ENCODE peak calls at places on chromosomes 3 and 15, in eight cellular contexts. Z is neural progenitor cell, I is mesenchymal stem cell, H is NT2/D1, P is GM12878, Y is GM23248, F is K562, M is right cardiac atrium. B is an unnamed sample.
A peak's percentile ranks its signal among the peaks of the same experiment; 100 is the strongest.

GRCh38 chr3:123312331-123313265 is 110.9 kb downstream of the SEC22A start:
- DNase-seq in Z (no peak), I (peak; percentile 70), H (no peak), P (no peak), Y (no peak), F (no peak), M (no peak), B (peak; percentile 56)

GRCh38 chr15:48596841-48597240 is 48.7 kb downstream of the FBN1 start:
- DNase-seq in Z (no peak), I (no peak), H (no peak), P (peak; percentile 19), Y (no peak), F (no peak), M (no peak), B (no peak)

GRCh38 chr3:122714269-122714668 is 33.6 kb downstream of the PARP14 start:
- DNase-seq in Z (no peak), I (no peak), H (no peak), P (no peak), Y (peak; percentile 2), F (no peak), M (no peak), B (no peak)

GRCh38 chr3:48428088-48428862 is 1.6 kb downstream of the PLXNB1 start:
- DNase-seq in Z (peak; percentile 77), I (no peak), H (no peak), P (no peak), Y (peak; percentile 39), F (no peak), M (no peak), B (peak; percentile 7)

GRCh38 chr3:63661242-63661641 is 8.8 kb downstream of the SNTN start:
- DNase-seq in Z (no peak), I (no peak), H (no peak), P (no peak), Y (peak; percentile 33), F (peak; percentile 2), M (no peak), B (no peak)

GRCh38 chr3:49867871-49868321 is 1.8 kb downstream of the CAMKV start:
- DNase-seq in Z (peak; percentile 88), I (peak; percentile 54), H (peak; percentile 77), P (no peak), Y (peak; percentile 65), F (peak; percentile 53), M (no peak), B (no peak)

GRCh38 chr3:44954962-44955361 is 21.0 kb downstream of the ZDHHC3 start:
- DNase-seq in Z (no peak), I (peak; percentile 78), H (no peak), P (no peak), Y (peak; percentile 33), F (peak; percentile 27), M (no peak), B (no peak)

GRCh38 chr15:92018535-92019239 is 165.2 kb downstream of the SLCO3A1 start:
- DNase-seq in Z (no peak), I (no peak), H (no peak), P (no peak), Y (no peak), F (no peak), M (no peak), B (no peak)

GRCh38 chr3:106208979-106209378 is 340.2 kb upstream of the CBLB start:
- DNase-seq in Z (no peak), I (no peak), H (no peak), P (no peak), Y (peak; percentile 39), F (no peak), M (no peak), B (no peak)

GRCh38 chr3:50515565-50516047 is 12.2 kb upstream of the CACNA2D2 start:
- DNase-seq in Z (peak; percentile 89), I (peak; percentile 36), H (no peak), P (no peak), Y (no peak), F (no peak), M (peak; percentile 63), B (peak; percentile 71)

GRCh38 chr15:82129769-82130168 is 84.0 kb upstream of the MEX3B start:
- DNase-seq in Z (no peak), I (peak; percentile 79), H (no peak), P (no peak), Y (peak; percentile 93), F (no peak), M (no peak), B (no peak)

GRCh38 chr3:87145553-87145952 is 81.6 kb upstream of the CHMP2B start:
- DNase-seq in Z (peak; percentile 17), I (peak; percentile 22), H (peak; percentile 43), P (no peak), Y (peak; percentile 23), F (peak; percentile 34), M (no peak), B (no peak)

GRCh38 chr3:42032693-42033349 is 58.3 kb upstream of the TRAK1 start:
- DNase-seq in Z (peak; percentile 91), I (peak; percentile 98), H (no peak), P (no peak), Y (peak; percentile 97), F (peak; percentile 55), M (peak; percentile 71), B (peak; percentile 88)

GRCh38 chr3:42031808-42032475 is 59.2 kb upstream of the TRAK1 start:
- DNase-seq in Z (peak; percentile 59), I (peak; percentile 62), H (no peak), P (no peak), Y (peak; percentile 62), F (no peak), M (no peak), B (peak; percentile 55)

GRCh38 chr3:42035007-42035406 is 56.1 kb upstream of the TRAK1 start:
- DNase-seq in Z (no peak), I (no peak), H (no peak), P (no peak), Y (no peak), F (no peak), M (no peak), B (no peak)

GRCh38 chr3:42035816-42036482 is 55.2 kb upstream of the TRAK1 start:
- DNase-seq in Z (no peak), I (no peak), H (no peak), P (no peak), Y (no peak), F (peak; percentile 29), M (no peak), B (no peak)

DNA sequence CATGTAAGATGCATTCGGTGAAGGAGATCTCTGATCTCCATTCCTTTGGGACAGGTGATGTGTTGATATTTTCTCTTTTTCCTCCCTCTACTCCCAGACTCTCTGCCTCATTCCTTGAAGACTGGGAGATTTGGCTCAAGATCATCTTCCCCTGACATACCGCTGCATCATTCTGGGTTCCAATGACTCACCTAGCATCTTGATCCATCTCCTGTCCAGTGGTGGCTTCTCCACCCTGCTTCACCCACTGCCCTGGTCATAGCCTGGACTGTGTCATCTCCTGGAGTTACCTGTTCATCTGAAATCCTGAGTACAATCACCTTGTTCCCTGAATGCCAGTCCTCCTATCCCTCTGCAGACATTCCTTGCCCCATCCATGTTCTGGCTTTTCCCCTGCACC is 57.4 kb upstream of the TRAK1 start:
- DNase-seq in Z (no peak), I (no peak), H (no peak), P (no peak), Y (peak; percentile 82), F (no peak), M (no peak), B (no peak)
- H3K4me3 ChIP-seq in Z (no peak overlapping the region), I (peak overlapping the region; percentile 50), H (no peak overlapping the region), P (no peak overlapping the region), Y (peak overlapping the region; percentile 54), F (no peak overlapping the region), M (no peak overlapping the region), B (no peak overlapping the region)

DNA sequence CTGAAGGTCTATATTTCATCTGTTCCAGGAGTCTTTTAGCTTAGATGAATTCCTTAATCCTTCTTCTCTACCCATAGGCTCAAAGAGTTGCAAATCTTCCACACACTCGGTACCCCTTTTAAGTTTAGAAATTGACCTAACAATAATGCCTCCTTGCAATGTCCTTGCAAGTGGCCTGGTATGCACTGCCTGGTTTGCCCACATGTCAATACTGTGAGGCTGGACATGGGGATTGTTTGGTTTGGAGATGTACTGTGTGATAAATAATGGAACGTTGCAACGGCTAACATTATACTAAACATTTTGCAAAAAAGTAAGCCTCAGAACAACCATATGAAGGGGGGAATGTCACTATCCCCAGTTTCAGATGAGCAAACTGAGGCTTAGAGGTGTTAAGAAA is 22.4 kb upstream of the TPM1 start:
- DNase-seq in Z (no peak), I (no peak), H (no peak), P (no peak), Y (no peak), F (no peak), M (no peak), B (no peak)
- H3K4me1 ChIP-seq in Z (peaks cover 14% of the 10 kb centered on the region), I (peaks cover 23% of the 10 kb centered on the region), H (no peaks in the 10 kb centered on the region), P (no peaks in the 10 kb centered on the region), Y (peaks cover 76% of the 10 kb centered on the region), F (no peaks in the 10 kb centered on the region), M (peaks cover 4% of the 10 kb centered on the region), B (no peaks in the 10 kb centered on the region)

GRCh38 chr3:172591876-172592771 is 68.9 kb upstream of the TNFSF10 start:
- DNase-seq in Z (no peak), I (peak; percentile 25), H (no peak), P (peak; percentile 96), Y (no peak), F (peak; percentile 28), M (no peak), B (no peak)

GRCh38 chr3:172598904-172599303 is 75.7 kb upstream of the TNFSF10 start:
- DNase-seq in Z (no peak), I (no peak), H (no peak), P (no peak), Y (no peak), F (no peak), M (no peak), B (no peak)

GRCh38 chr3:172596394-172596706 is 73.1 kb upstream of the TNFSF10 start:
- DNase-seq in Z (no peak), I (no peak), H (no peak), P (no peak), Y (no peak), F (no peak), M (no peak), B (no peak)

GRCh38 chr3:172592898-172593669 is 69.9 kb upstream of the TNFSF10 start:
- DNase-seq in Z (no peak), I (no peak), H (no peak), P (no peak), Y (no peak), F (no peak), M (no peak), B (no peak)

GRCh38 chr3:172595648-172596393 is 72.6 kb upstream of the TNFSF10 start:
- DNase-seq in Z (peak; percentile 60), I (peak; percentile 67), H (no peak), P (peak; percentile 60), Y (peak; percentile 86), F (peak; percentile 61), M (no peak), B (no peak)
- H3K4me3 ChIP-seq in Z (no peak overlapping the region), I (peak overlapping the region; percentile 67), H (no peak overlapping the region), P (peak overlapping the region; percentile 37), Y (peak overlapping the region; percentile 71), F (no peak overlapping the region), M (peak overlapping the region; percentile 66), B (peak overlapping the region; percentile 45)

DNA sequence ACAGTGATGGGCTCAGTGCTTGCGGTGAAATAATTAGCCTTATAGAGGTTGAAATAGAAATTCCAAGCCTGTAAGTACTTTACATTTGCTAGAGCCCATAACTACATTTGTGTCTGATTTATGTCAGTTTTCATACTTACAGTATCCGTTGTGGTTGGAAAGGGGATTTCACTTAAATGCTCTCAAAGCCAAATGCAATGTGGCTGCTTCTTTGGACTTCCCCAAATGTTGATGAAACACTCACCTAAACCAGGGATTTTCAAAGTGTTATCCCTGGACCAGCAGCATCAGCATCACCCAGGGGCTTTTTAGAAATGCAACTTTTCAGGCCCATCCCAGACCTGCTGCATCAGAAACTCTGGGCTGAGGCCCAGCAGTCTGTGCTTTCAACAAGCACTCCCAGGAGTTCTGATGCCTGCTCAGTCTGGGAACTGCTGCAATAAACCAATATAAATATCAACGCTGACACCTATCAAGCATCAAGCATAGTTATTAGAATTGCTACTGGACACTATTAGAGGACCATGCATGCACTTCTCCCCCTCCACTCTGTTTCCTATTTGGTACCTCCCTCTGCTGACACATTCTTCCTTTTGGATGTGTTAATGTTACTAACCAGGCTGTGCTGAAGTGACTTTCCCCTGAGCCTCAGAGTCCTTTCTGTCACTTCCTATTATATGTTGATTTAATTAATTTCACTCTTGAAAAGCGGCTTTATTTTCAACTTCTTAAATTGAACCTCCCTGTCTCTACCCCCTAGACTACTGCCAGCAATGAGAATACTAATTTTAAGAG is 378.9 kb downstream of the MCTP2 start:
- DNase-seq in Z (no peak), I (no peak), H (no peak), P (peak; percentile 23), Y (no peak), F (no peak), M (no peak), B (no peak)
- H3K4me1 ChIP-seq in Z (peaks cover 9% of the 10 kb centered on the region), I (no peaks in the 10 kb centered on the region), H (no peaks in the 10 kb centered on the region), P (no peaks in the 10 kb centered on the region), Y (no peaks in the 10 kb centered on the region), F (no peaks in the 10 kb centered on the region), M (no peaks in the 10 kb centered on the region), B (no peaks in the 10 kb centered on the region)

B was measured in aorta.